ENCODE peak calls at places on chromosomes 5 and 9, in ten cellular contexts. Q, C, W, G, R, A, U, T, Z and S are unnamed samples.

GRCh38 chr5:67010684-67011409 is 185.8 kb downstream of the CD180 start:
- DNase-seq in R (no peak), U (no peak), T (no peak), A (no peak), C (no peak), W (peak; percentile 17), G (no peak), Z (no peak), Q (no peak), S (no peak)

GRCh38 chr5:119453045-119453383 is 717 bp downstream of the HSD17B4 start:
- DNase-seq in T (no peak), R (no peak), Z (no peak), Q (no peak), G (peak; percentile 31), C (no peak), A (no peak), U (peak; percentile 20), W (no peak), S (no peak)

GRCh38 chr9:3520564-3520963 is 5.2 kb downstream of the RFX3 start:
- DNase-seq in Z (no peak), A (peak; percentile 20), U (no peak), C (no peak), T (no peak), Q (no peak), G (no peak), W (no peak), R (no peak), S (no peak)

GRCh38 chr5:74772359-74772758 is 5.3 kb downstream of the NSA2 start:
- DNase-seq in G (no peak), A (no peak), T (no peak), C (no peak), U (no peak), Q (no peak), Z (no peak), W (no peak), R (no peak), S (no peak)

GRCh38 chr9:108041551-108041950 is 552.0 kb upstream of the KLF4 start:
- DNase-seq in C (no peak), G (no peak), W (no peak), U (no peak), T (no peak), Q (no peak), Z (no peak), R (no peak), A (no peak), S (no peak)

GRCh38 chr9:86034863-86035734 is 64.3 kb downstream of the GOLM1 start:
- DNase-seq in T (no peak), Z (no peak), Q (peak; percentile 66), R (no peak), A (peak; percentile 63), G (peak; percentile 27), U (no peak), W (peak; percentile 14), C (no peak), S (no peak)

GRCh38 chr5:18375637-18376036 is 741.4 kb downstream of the TAF11L14 start:
- DNase-seq in G (no peak), Z (no peak), A (no peak), Q (no peak), W (no peak), T (no peak), U (no peak), R (no peak), C (no peak), S (no peak)

GRCh38 chr5:74631088-74631960 is 9.2 kb downstream of the ENC1 start:
- DNase-seq in A (no peak), W (no peak), T (no peak), R (no peak), G (no peak), C (no peak), Z (no peak), Q (no peak), U (no peak), S (no peak)

GRCh38 chr5:80502795-80503194 is 14.9 kb downstream of the FAM151B start:
- DNase-seq in W (no peak), Z (no peak), R (no peak), U (no peak), C (no peak), T (no peak), A (no peak), G (no peak), Q (no peak), S (no peak)

GRCh38 chr9:129685220-129685932 is 19.9 kb downstream of the PRRX2 start:
- DNase-seq in Q (no peak), U (no peak), G (no peak), A (peak; percentile 63), Z (no peak), C (no peak), W (no peak), T (no peak), R (no peak), S (no peak)

GRCh38 chr9:74953235-74953741 is 576 bp upstream of the C9orf40 start:
- DNase-seq in C (no peak), U (peak; percentile 15), R (no peak), G (no peak), A (no peak), W (no peak), T (no peak), Z (no peak), Q (no peak), S (no peak)

GRCh38 chr5:112579771-112580170 is 157.9 kb upstream of the APC start:
- DNase-seq in T (no peak), G (no peak), C (no peak), W (no peak), U (no peak), A (no peak), Z (no peak), Q (no peak), R (no peak), S (no peak)

GRCh38 chr9:38293022-38293421 is 99.5 kb upstream of the ALDH1B1 start:
- DNase-seq in U (no peak), G (no peak), W (no peak), Q (no peak), A (no peak), R (no peak), T (no peak), Z (no peak), C (no peak), S (no peak)

GRCh38 chr5:7541898-7542297 is 146.0 kb downstream of the ADCY2 start:
- DNase-seq in G (no peak), W (no peak), A (no peak), R (no peak), C (no peak), U (no peak), Z (no peak), T (no peak), Q (no peak), S (no peak)

GRCh38 chr5:61289241-61289640 is 42.8 kb upstream of the ZSWIM6 start:
- DNase-seq in G (no peak), T (no peak), Q (no peak), Z (no peak), C (no peak), U (no peak), R (no peak), A (peak; percentile 72), W (no peak), S (no peak)

GRCh38 chr5:1526151-1526631 is 2.4 kb upstream of the LPCAT1 start:
- DNase-seq in U (no peak), R (no peak), Z (no peak), C (no peak), Q (peak; percentile 3), G (no peak), A (no peak), T (no peak), W (no peak), S (no peak)

GRCh38 chr9:119418721-119419120 is 49.5 kb upstream of the BRINP1 start:
- DNase-seq in Q (no peak), Z (no peak), A (no peak), W (no peak), T (no peak), G (no peak), R (no peak), C (no peak), U (no peak), S (no peak)

GRCh38 chr5:125393416-125393815 is 647.0 kb upstream of the ZNF608 start:
- DNase-seq in Q (no peak), W (no peak), U (no peak), T (no peak), Z (no peak), A (no peak), G (no peak), C (no peak), R (no peak), S (no peak)

GRCh38 chr5:135079760-135080159 is 45.7 kb upstream of the PITX1 start:
- DNase-seq in W (no peak), T (no peak), G (no peak), U (no peak), A (no peak), C (no peak), Q (no peak), Z (no peak), R (no peak), S (no peak)

GRCh38 chr5:148820778-148821395 is 5.5 kb upstream of the ADRB2 start:
- DNase-seq in U (no peak), T (no peak), G (no peak), W (no peak), A (no peak), Q (peak; percentile 71), C (no peak), R (no peak), Z (no peak), S (no peak)

GRCh38 chr9:133051966-133052539 is 9.7 kb upstream of the CEL start:
- DNase-seq in U (no peak), C (no peak), T (no peak), A (no peak), Z (no peak), W (no peak), R (no peak), Q (no peak), G (no peak), S (no peak)

GRCh38 chr5:43646997-43647396 is 44.0 kb downstream of the NNT start:
- DNase-seq in Q (no peak), Z (no peak), G (no peak), A (no peak), T (no peak), U (no peak), C (no peak), R (no peak), W (no peak), S (no peak)

GRCh38 chr5:135039526-135040296 is 5.7 kb upstream of the PITX1 start:
- DNase-seq in G (no peak), Q (no peak), C (no peak), U (no peak), W (no peak), R (no peak), Z (no peak), A (peak; percentile 59), T (no peak), S (no peak)

GRCh38 chr5:91058155-91058554 is 325.0 kb downstream of the ARRDC3 start:
- DNase-seq in W (no peak), T (no peak), A (no peak), R (no peak), U (no peak), Q (no peak), Z (no peak), G (no peak), C (no peak), S (no peak)

GRCh38 chr5:143118222-143118621 is 285.3 kb downstream of the NR3C1 start:
- DNase-seq in A (no peak), W (no peak), T (no peak), Z (no peak), Q (no peak), U (no peak), R (no peak), C (no peak), G (no peak), S (no peak)

GRCh38 chr5:170071748-170072147 is 33.9 kb upstream of the FOXI1 start:
- DNase-seq in Z (no peak), Q (no peak), R (no peak), C (no peak), W (no peak), G (no peak), U (no peak), T (no peak), A (no peak), S (no peak)

GRCh38 chr5:76439929-76440328 is 36.8 kb downstream of the IQGAP2 start:
- DNase-seq in Z (no peak), G (no peak), C (no peak), Q (no peak), T (no peak), U (no peak), R (no peak), W (no peak), A (no peak), S (no peak)

GRCh38 chr9:16828335-16829281 is 41.9 kb downstream of the BNC2 start:
- DNase-seq in U (peak; percentile 60), T (no peak), C (no peak), W (no peak), R (no peak), A (peak; percentile 62), Z (no peak), G (no peak), Q (peak; percentile 21), S (no peak)